ENCODE peak calls at places on chromosomes 1 and 21, in four cellular contexts. L is GM12878, V is K562, J is HepG2. N is an unnamed sample.
A peak's percentile ranks its signal among the peaks of the same experiment; 100 is the strongest.

GRCh38 chr1:97581614-97582051 is 339.2 kb downstream of the DPYD start:
- DNase-seq in V (no peak), J (no peak), L (no peak), N (no peak)

GRCh38 chr1:231603598-231604275 is 22.9 kb upstream of the DISC1 start:
- DNase-seq in J (peak; percentile 69), L (no peak), V (peak; percentile 63), N (peak; percentile 32)

GRCh38 chr1:168065511-168065910 is 71.2 kb downstream of the GPR161 start:
- DNase-seq in J (no peak), L (no peak), V (no peak), N (no peak)

GRCh38 chr1:175277778-175278177 is 85.2 kb upstream of the KIAA0040 start:
- DNase-seq in J (no peak), L (no peak), V (no peak), N (no peak)

GRCh38 chr1:204304067-204304466 is 55.7 kb downstream of the PLEKHA6 start:
- DNase-seq in V (no peak), L (no peak), J (no peak), N (peak; percentile 38)

GRCh38 chr1:156128749-156129682 is 14.5 kb downstream of the LMNA start:
- DNase-seq in V (no peak), L (no peak), J (no peak), N (no peak)

GRCh38 chr1:55428944-55429931 is 214.1 kb upstream of the USP24 start:
- DNase-seq in V (peak; percentile 17), J (peak; percentile 100), L (no peak), N (no peak)

GRCh38 chr1:235943581-235944114 is 76.9 kb upstream of the LYST start:
- DNase-seq in L (no peak), V (no peak), J (no peak), N (no peak)

GRCh38 chr1:27650527-27651175 is 15.7 kb upstream of the FGR start:
- DNase-seq in V (peak; percentile 37), J (peak; percentile 43), L (no peak), N (no peak)

GRCh38 chr1:59776960-59777852 is 37.5 kb upstream of the HOOK1 start:
- DNase-seq in J (no peak), L (no peak), V (no peak), N (peak; percentile 21)

GRCh38 chr1:117146570-117147340 is 25.2 kb upstream of the TRIM45 start:
- DNase-seq in J (no peak), L (no peak), V (peak; percentile 15), N (no peak)

GRCh38 chr21:46083271-46084040 is 14.5 kb upstream of the COL6A2 start:
- DNase-seq in L (no peak), J (no peak), V (no peak), N (no peak)

GRCh38 chr1:234963180-234963903 is 165.3 kb downstream of the TOMM20 start:
- DNase-seq in J (peak; percentile 99), L (peak; percentile 97), V (peak; percentile 76), N (no peak)

GRCh38 chr1:64061430-64062104 is 141.9 kb upstream of the UBE2U start:
- DNase-seq in J (no peak), V (no peak), L (no peak), N (peak; percentile 25)

GRCh38 chr1:198165927-198166647 is 9.3 kb downstream of the NEK7 start:
- DNase-seq in L (no peak), V (no peak), J (no peak), N (no peak)

GRCh38 chr1:51301152-51301843 is 29.1 kb downstream of the TTC39A start:
- DNase-seq in J (no peak), L (peak; percentile 39), V (no peak), N (no peak)

GRCh38 chr1:11797525-11798216 is 8.1 kb downstream of the MTHFR start:
- DNase-seq in V (peak; percentile 92), L (no peak), J (no peak), N (no peak)

GRCh38 chr1:64161347-64162080 is 41.9 kb upstream of the UBE2U start:
- DNase-seq in V (no peak), J (no peak), L (no peak), N (no peak)

GRCh38 chr1:14599173-14599754 is 779 bp downstream of the KAZN start:
- DNase-seq in V (no peak), L (no peak), J (no peak), N (peak; percentile 56)

GRCh38 chr1:80542231-80542630 is 1258.5 kb upstream of the ADGRL2 start:
- DNase-seq in V (no peak), L (no peak), J (no peak), N (no peak)

GRCh38 chr1:212700892-212701819 is 1.5 kb upstream of the BATF3 start:
- DNase-seq in V (peak; percentile 24), L (no peak), J (no peak), N (peak; percentile 51)

GRCh38 chr1:228448372-228448771 is 31.7 kb upstream of the TRIM17 start:
- DNase-seq in J (no peak), L (no peak), V (no peak), N (no peak)

GRCh38 chr1:228443395-228443794 is 26.7 kb upstream of the TRIM17 start:
- DNase-seq in V (no peak), L (no peak), J (no peak), N (no peak)

GRCh38 chr1:228446849-228447248 is 30.2 kb upstream of the TRIM17 start:
- DNase-seq in V (no peak), J (no peak), L (no peak), N (peak; percentile 57)

GRCh38 chr1:228445524-228445866 is 28.8 kb upstream of the TRIM17 start:
- DNase-seq in J (no peak), V (no peak), L (no peak), N (no peak)

GRCh38 chr1:228445867-228446584 is 29.4 kb upstream of the TRIM17 start:
- DNase-seq in J (no peak), L (no peak), V (peak; percentile 35), N (peak; percentile 77)
- TF ChIP-seq ETV6 in J (no peak), L (no peak), V (no peak), N (no peak)

GRCh38 chr1:9900142-9901043 is 9.7 kb downstream of the CTNNBIP1 start:
- DNase-seq in V (no peak), J (peak; percentile 88), L (no peak), N (no peak)
- TF ChIP-seq ETV6 in V (no peak), J (no peak), L (no peak), N (no peak)

GRCh38 chr1:154418898-154419619 is 13.9 kb downstream of the IL6R start:
- DNase-seq in V (no peak), J (no peak), L (no peak), N (no peak)

GRCh38 chr1:154418062-154418897 is 13.1 kb downstream of the IL6R start:
- DNase-seq in J (peak; percentile 99), V (no peak), L (no peak), N (no peak)

GRCh38 chr1:154420172-154420571 is 15.0 kb downstream of the IL6R start:
- DNase-seq in V (no peak), J (peak; percentile 73), L (no peak), N (no peak)

GRCh38 chr1:154420961-154421924 is 16.1 kb downstream of the IL6R start:
- DNase-seq in J (no peak), V (no peak), L (no peak), N (no peak)

GRCh38 chr1:154419620-154420020 is 14.5 kb downstream of the IL6R start:
- DNase-seq in J (peak; percentile 83), L (no peak), V (no peak), N (no peak)
- TF ChIP-seq ETV6 in J (no peak), L (no peak), V (no peak), N (no peak)

GRCh38 chr1:36238433-36238832 is 14.2 kb downstream of the THRAP3 start:
- DNase-seq in V (no peak), J (no peak), L (no peak), N (no peak)
- TF ChIP-seq ETV6 in V (no peak), J (no peak), L (no peak), N (no peak)

DNA sequence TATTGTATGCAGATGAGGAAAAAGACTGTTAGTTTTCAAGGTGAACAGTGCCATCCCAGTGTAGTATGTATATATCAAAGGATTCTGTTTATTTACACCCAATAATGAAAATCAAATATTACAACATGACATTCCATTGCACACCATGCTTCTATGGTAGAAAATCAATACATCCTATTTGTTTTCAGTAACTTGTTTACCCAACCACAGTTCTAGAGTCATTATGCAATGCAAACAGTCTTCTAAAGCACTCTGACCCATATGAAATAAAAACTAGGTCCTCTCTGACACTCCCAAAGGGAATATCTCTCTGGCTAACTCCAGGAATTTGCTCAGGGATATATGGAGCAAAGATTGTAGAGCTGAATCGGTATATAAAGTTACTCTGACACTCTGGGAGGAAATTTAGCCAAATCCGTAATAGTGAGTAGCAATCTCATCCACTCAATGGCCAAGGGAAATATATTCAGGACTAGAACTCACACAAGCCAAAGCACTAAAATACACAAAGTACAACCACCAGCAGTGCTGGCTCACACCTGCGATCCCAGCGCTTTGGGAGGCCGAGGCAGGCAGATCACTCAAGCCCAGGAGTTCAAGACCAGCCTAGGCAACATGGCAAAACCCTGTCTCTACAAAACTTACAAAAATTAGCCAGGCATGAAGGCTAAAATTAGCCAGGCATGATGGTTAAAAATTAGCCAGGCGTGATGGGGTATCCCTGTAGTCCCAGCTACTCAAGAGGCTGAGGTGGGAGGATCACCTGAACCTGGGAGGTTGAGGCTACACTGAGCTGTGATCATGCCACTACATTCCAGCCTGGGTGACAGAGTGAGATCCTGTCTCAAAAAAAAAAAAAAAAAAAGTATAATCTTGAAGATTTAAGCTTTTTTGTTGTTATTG is 75.2 kb downstream of the RERE start:
- DNase-seq in V (no peak), J (peak; percentile 98), L (no peak), N (no peak)
- TF ChIP-seq ETV6 in V (no peak), J (no peak), L (no peak), N (no peak)

DNA sequence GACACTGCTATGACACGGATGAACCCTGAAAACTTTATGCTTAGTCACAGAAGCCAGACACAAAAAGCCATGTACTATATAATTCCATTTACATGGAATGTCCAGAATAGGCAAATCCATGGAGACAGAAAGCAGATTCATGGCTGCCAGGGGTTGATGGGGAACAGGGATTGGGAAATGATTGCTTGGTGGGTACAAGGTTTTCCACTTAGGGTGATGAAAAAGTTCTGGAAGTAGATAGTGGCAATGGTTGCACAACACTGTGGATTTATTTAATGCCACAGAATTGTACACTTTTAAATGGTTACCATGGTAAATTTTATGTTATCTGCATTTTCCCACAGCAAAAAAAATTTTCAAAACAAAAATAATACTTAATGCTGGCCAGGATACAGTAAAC is 40.7 kb downstream of the ENAH start:
- DNase-seq in V (no peak), L (no peak), J (no peak), N (no peak)
- TF ChIP-seq ETV6 in V (no peak), L (no peak), J (no peak), N (no peak)

DNA sequence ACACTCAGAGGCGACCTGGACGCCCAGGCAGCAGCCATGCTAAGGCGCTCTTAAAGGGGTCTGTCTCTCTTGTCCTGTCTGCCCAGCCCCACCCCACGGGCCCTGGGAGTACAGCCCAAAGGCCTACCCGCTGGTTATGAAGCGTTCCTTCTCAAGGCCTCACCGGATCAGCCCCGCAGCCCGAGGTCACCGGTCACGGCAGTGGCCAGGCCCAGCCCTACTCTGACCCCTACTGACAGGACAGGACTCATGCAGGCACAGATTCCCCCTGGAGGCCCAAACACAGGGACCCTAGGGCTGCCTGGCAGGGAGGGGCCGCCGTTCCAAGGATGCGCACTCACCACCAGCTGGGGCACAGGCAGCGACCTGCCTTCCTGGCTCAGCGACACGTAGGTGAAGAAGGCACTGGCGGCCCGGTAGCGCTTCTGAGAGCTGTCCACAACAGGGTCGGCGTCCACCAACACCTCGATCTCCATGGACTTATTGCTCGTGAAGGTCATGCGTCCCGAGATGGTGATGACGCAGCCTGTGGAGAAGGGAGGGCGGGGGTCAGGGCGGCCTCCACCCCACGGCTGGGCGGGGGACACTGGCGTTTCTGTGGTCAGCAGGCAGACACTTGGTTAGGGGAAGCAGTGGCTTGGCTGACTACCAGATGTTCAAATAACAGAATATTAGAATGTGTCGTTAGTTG is 20.0 kb upstream of the GPR153 start:
- DNase-seq in V (peak; percentile 81), J (peak; percentile 54), L (no peak), N (peak; percentile 79)
- TF ChIP-seq ETV6 in V (no peak), J (no peak), L (no peak), N (no peak)

N was measured in WTC11.